ENCODE peak calls at places on chromosomes 11 and 22, in five cellular contexts. Q is colonic mucosa, Z is IMR-90, K is H9, B is lung. A is an unnamed sample.

GRCh38 chr11:95863486-95864140 is 60.3 kb downstream of the MTMR2 start:
- DNase-seq in Q (no peak), Z (peak; percentile 89), K (no peak), B (no peak), A (no peak)

GRCh38 chr11:9203715-9204311 is 61.3 kb downstream of the DENND5A start:
- DNase-seq in Q (no peak), Z (no peak), K (peak; percentile 41), B (no peak), A (no peak)

GRCh38 chr11:78318321-78318720 is 99.3 kb downstream of the GAB2 start:
- DNase-seq in Q (no peak), Z (no peak), K (no peak), B (no peak), A (no peak)

GRCh38 chr11:27116684-27117083 is 76.1 kb downstream of the BBOX1 start:
- DNase-seq in Q (no peak), Z (no peak), K (no peak), B (no peak), A (no peak)

GRCh38 chr22:22767876-22768602 is 119.6 kb upstream of the IGLL5 start:
- DNase-seq in Q (peak; percentile 10), Z (no peak), K (peak; percentile 70), B (no peak), A (peak; percentile 31)

GRCh38 chr11:92061648-92062047 is 163.0 kb upstream of the FAT3 start:
- DNase-seq in Q (no peak), Z (no peak), K (no peak), B (no peak), A (no peak)

GRCh38 chr11:112655386-112655785 is 305.8 kb upstream of the NCAM1 start:
- DNase-seq in Q (peak; percentile 49), Z (peak; percentile 2), K (no peak), B (peak; percentile 47), A (no peak)

GRCh38 chr11:40513281-40513680 is 946.2 kb downstream of the LRRC4C start:
- DNase-seq in Q (no peak), Z (no peak), K (no peak), B (no peak), A (no peak)

GRCh38 chr22:17084554-17085276 is at the start of gene IL17RA:
- DNase-seq in Q (peak; percentile 95), Z (peak; percentile 84), K (peak; percentile 94), B (peak; percentile 96), A (peak; percentile 88)

GRCh38 chr11:47720651-47721050 is 5.5 kb upstream of the AGBL2 start:
- DNase-seq in Q (no peak), Z (no peak), K (no peak), B (no peak), A (no peak)

GRCh38 chr11:90332415-90332814 is 109.6 kb upstream of the CHORDC1 start:
- DNase-seq in Q (no peak), Z (no peak), K (no peak), B (no peak), A (no peak)

GRCh38 chr22:35708917-35709316 is 8.8 kb upstream of the APOL5 start:
- DNase-seq in Q (no peak), Z (no peak), K (no peak), B (no peak), A (no peak)

GRCh38 chr22:38766076-38766777 is 10.4 kb upstream of the SUN2 start:
- DNase-seq in Q (peak; percentile 77), Z (peak; percentile 64), K (peak; percentile 93), B (no peak), A (no peak)

GRCh38 chr22:24503137-24503850 is 8.2 kb downstream of the UPB1 start:
- DNase-seq in Q (peak; percentile 52), Z (peak; percentile 63), K (peak; percentile 71), B (peak; percentile 50), A (no peak)

DNA sequence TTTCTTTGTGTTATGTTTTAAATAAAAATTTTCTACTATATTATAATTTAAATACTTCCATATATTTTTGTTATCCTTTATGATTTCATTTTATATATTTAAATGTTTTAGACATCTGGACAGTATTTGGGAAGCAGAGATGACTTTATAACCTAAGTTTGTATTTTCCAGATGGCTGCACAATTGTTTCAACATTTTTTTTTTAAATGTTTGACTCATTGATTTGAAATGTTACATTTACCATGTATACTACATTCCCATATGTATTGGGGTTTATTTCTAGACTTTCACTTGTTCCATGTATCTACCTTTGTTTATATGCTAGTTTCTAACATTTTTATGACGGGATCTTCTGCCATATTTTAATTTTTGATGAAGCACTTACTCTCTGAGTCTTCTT is 766.5 kb downstream of the METTL15 start:
- DNase-seq in Q (no peak), Z (peak; percentile 53), K (no peak), B (no peak), A (no peak)
- TF ChIP-seq CTCF in Q (no peak), Z (no peak), K (no peak), B (no peak), A (no peak)

GRCh38 chr11:60197442-60197841 is 14.6 kb upstream of the MS4A6A start:
- DNase-seq in Q (no peak), Z (no peak), K (no peak), B (no peak), A (no peak)

GRCh38 chr11:60195923-60196368 is 13.1 kb upstream of the MS4A6A start:
- DNase-seq in Q (no peak), Z (no peak), K (no peak), B (no peak), A (no peak)

GRCh38 chr11:60194511-60194910 is 11.6 kb upstream of the MS4A6A start:
- DNase-seq in Q (no peak), Z (no peak), K (no peak), B (no peak), A (no peak)

DNA sequence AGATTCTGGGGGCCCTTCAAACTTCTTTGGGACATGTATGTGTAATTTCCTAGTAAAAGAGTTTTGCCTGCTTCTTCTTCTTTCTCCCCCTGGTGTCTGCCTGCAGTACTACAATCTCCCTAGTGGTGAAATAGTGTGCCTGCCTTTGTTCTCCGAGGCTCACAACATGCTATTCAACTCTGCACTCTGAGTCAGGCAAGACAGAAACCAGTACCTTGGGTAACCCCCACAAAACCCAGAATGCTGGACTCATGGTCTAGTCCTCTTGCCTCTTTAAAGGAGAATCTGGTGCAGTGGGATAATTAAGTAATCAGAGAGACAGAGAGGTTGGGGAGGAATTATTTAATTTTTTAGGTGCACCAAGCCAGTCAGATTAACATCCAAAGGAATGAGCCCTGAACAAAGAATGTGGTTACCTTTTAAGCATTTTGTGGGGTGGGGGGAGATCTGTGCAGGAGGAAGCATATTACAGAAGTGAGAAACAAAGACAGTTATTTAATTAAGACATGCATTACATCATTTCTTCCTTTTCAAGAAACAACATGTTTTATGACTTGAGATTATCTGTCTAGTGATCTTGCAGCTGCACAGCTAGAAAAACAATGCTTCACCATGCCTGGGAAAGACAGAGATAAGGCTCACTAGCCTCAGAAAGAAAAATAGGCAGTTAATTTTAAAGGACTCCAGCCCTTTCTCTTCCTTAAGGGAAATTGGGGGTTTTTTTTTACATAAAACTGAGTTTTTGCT is 11.0 kb upstream of the MS4A6A start:
- DNase-seq in Q (peak; percentile 77), Z (peak; percentile 11), K (peak; percentile 73), B (peak; percentile 51), A (no peak)
- TF ChIP-seq CTCF in Q (peak; percentile 60), Z (peak; percentile 89), K (peak; percentile 85), B (peak; percentile 57), A (peak; percentile 86)

GRCh38 chr22:45073064-45073463 is 63.3 kb upstream of the PHF21B start:
- DNase-seq in Q (no peak), Z (no peak), K (no peak), B (no peak), A (no peak)

GRCh38 chr22:45077826-45078334 is 68.1 kb upstream of the PHF21B start:
- DNase-seq in Q (no peak), Z (no peak), K (no peak), B (no peak), A (no peak)

GRCh38 chr22:45082795-45083194 is 73.0 kb upstream of the PHF21B start:
- DNase-seq in Q (no peak), Z (no peak), K (peak; percentile 78), B (no peak), A (no peak)

GRCh38 chr22:45072322-45072903 is 62.6 kb upstream of the PHF21B start:
- DNase-seq in Q (no peak), Z (peak; percentile 81), K (peak; percentile 90), B (no peak), A (no peak)

DNA sequence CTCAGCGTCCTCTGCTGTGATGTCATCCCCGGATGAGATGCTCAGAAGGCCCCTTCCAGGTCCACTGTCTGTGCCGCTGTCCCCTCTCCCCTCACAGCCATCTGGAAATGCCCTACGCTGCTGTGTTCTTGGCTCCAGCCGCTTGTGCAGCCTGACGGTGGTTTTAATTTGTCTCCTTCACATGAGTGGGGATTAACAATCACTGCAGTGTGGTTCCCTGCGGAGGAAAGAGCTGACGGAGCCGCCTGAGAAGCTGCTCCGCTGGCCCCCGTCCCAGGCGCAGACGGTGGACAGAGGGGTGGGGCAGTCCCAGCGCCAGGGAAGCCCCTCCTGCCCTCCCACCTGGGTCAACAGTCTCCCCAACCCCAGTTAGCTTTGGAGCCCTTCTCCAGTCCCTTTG is 67.5 kb upstream of the PHF21B start:
- DNase-seq in Q (no peak), Z (no peak), K (no peak), B (no peak), A (no peak)
- TF ChIP-seq CTCF in Q (no peak), Z (no peak), K (no peak), B (no peak), A (no peak)

GRCh38 chr22:48104786-48105185 is 1342.3 kb downstream of the TBC1D22A start:
- DNase-seq in Q (no peak), Z (no peak), K (no peak), B (no peak), A (peak; percentile 25)
- TF ChIP-seq CTCF in Q (no peak), Z (no peak), K (no peak), B (no peak), A (no peak)

GRCh38 chr11:118068206-118068944 is 8.5 kb upstream of the TMPRSS4 start:
- DNase-seq in Q (no peak), Z (no peak), K (peak; percentile 77), B (no peak), A (no peak)
- TF ChIP-seq CTCF in Q (no peak), Z (no peak), K (peak; percentile 67), B (no peak), A (peak; percentile 29)

GRCh38 chr11:44994753-44995152 is 44.1 kb upstream of the TP53I11 start:
- DNase-seq in Q (no peak), Z (no peak), K (peak; percentile 28), B (no peak), A (peak; percentile 52)
- TF ChIP-seq CTCF in Q (no peak), Z (no peak), K (peak; percentile 21), B (no peak), A (no peak)

A was measured in type B pancreatic cell.